ENCODE peak calls at places on chromosomes 12 and 14, in five cellular contexts. T is GF-D8; S is fibroblast of pulmonary artery; J is effector memory CD4-positive, alpha-beta T cell; A is T-helper 2 cell. Y is an unnamed sample.

GRCh38 chr14:65804752-65805473 is 392.4 kb downstream of the FUT8 start:
- DNase-seq in T (no peak), S (no peak), J (no peak), A (no peak), Y (no peak)

GRCh38 chr12:46676797-46677520 is 148.8 kb downstream of the SLC38A4 start:
- DNase-seq in T (no peak), S (no peak), J (no peak), A (no peak), Y (no peak)

GRCh38 chr12:123937707-123938600 is 34.7 kb downstream of the CCDC92 start:
- DNase-seq in T (no peak), S (no peak), J (peak), A (no peak), Y (peak)

GRCh38 chr12:96989916-96990315 is 82.9 kb downstream of the NEDD1 start:
- DNase-seq in T (no peak), S (peak), J (no peak), A (no peak), Y (no peak)

GRCh38 chr14:72559227-72559626 is 334.7 kb downstream of the DPF3 start:
- DNase-seq in T (no peak), S (no peak), J (no peak), A (no peak), Y (no peak)

GRCh38 chr12:52600071-52600470 is 1.2 kb downstream of the KRT72 start:
- DNase-seq in T (no peak), S (no peak), J (no peak), A (no peak), Y (no peak)

GRCh38 chr12:59030415-59030814 is 110.1 kb upstream of the LRIG3 start:
- DNase-seq in T (no peak), S (no peak), J (no peak), A (no peak), Y (no peak)

GRCh38 chr12:58301337-58302122 is 360.2 kb downstream of the ATP23 start:
- DNase-seq in T (no peak), S (no peak), J (no peak), A (no peak), Y (no peak)

GRCh38 chr14:88961214-88961613 is 136.8 kb downstream of the TTC8 start:
- DNase-seq in T (no peak), S (no peak), J (no peak), A (no peak), Y (no peak)

GRCh38 chr12:47391566-47391965 is 311.8 kb upstream of the AMIGO2 start:
- DNase-seq in T (no peak), S (no peak), J (peak), A (peak), Y (no peak)

GRCh38 chr12:69575346-69575745 is 9.9 kb upstream of the CCT2 start:
- DNase-seq in T (no peak), S (no peak), J (no peak), A (no peak), Y (no peak)

GRCh38 chr12:118544569-118544968 is 168.2 kb downstream of the SUDS3 start:
- DNase-seq in T (no peak), S (no peak), J (no peak), A (no peak), Y (no peak)

GRCh38 chr12:26198742-26199141 is 3.4 kb downstream of the SSPN start:
- DNase-seq in T (no peak), S (peak), J (no peak), A (no peak), Y (no peak)

GRCh38 chr12:105524961-105525360 is 194.5 kb downstream of the C12orf75 start:
- DNase-seq in T (no peak), S (no peak), J (no peak), A (no peak), Y (no peak)

GRCh38 chr12:117119592-117120198 is 20.5 kb upstream of the TESC start:
- DNase-seq in T (peak), S (no peak), J (no peak), A (no peak), Y (no peak)

GRCh38 chr12:32702470-32702869 is 23.4 kb downstream of the DNM1L start:
- DNase-seq in T (no peak), S (no peak), J (no peak), A (no peak), Y (no peak)

GRCh38 chr12:120079352-120080042 is 37.1 kb downstream of the RAB35 start:
- DNase-seq in T (no peak), S (no peak), J (no peak), A (no peak), Y (no peak)

GRCh38 chr12:122830517-122831214 is 4.6 kb upstream of the HIP1R start:
- DNase-seq in T (no peak), S (peak), J (no peak), A (no peak), Y (no peak)

GRCh38 chr12:49950310-49951251 is at the start of gene AQP2:
- DNase-seq in T (no peak), S (peak), J (no peak), A (no peak), Y (no peak)

GRCh38 chr12:57166971-57167371 is 19.6 kb upstream of the LRP1-AS start:
- DNase-seq in T (no peak), S (peak), J (no peak), A (no peak), Y (no peak)

GRCh38 chr14:74083784-74084276 is 423 bp downstream of the ALDH6A1 start:
- DNase-seq in T (no peak), S (no peak), J (no peak), A (no peak), Y (no peak)

GRCh38 chr14:68510201-68510600 is 282.7 kb downstream of the ZFP36L1 start:
- DNase-seq in T (no peak), S (peak), J (no peak), A (no peak), Y (no peak)

GRCh38 chr14:71063351-71063750 is 156.1 kb downstream of the PCNX1 start:
- DNase-seq in T (no peak), S (no peak), J (no peak), A (no peak), Y (no peak)

Y was measured in NK-92 treated with Interleukin-12 subunit alpha and Interleukin-12 subunit beta, amount 100 ng/mL, for 24 hours.